ENCODE peak calls at places on chromosomes 2 and 18, in seven cellular contexts. S is NCI-H1436; Z is activated CD8-positive, alpha-beta memory T cell treated with anti-CD3 and anti-CD28 coated beads for 4 hours; Q is CD8-positive, alpha-beta memory T cell; X is T47D; T is spleen; P is neural progenitor cell. V is an unnamed sample.

GRCh38 chr2:113799375-113799774 is 42.9 kb upstream of the SLC35F5 start:
- DNase-seq in S (no peak), Z (no peak), Q (no peak), X (no peak), T (no peak), P (no peak), V (no peak)

GRCh38 chr18:63319383-63320040 is at the start of gene BCL2:
- DNase-seq in S (peak; percentile 14), Z (no peak), Q (peak; percentile 26), X (peak; percentile 30), T (no peak), P (peak; percentile 73), V (no peak)

GRCh38 chr2:9763356-9764152 is 79.7 kb upstream of the TAF1B start:
- DNase-seq in S (no peak), Z (no peak), Q (no peak), X (no peak), T (no peak), P (no peak), V (no peak)

GRCh38 chr2:46876741-46877384 is 38.7 kb downstream of the MCFD2 start:
- DNase-seq in S (peak; percentile 34), Z (no peak), Q (no peak), X (peak; percentile 48), T (no peak), P (peak; percentile 14), V (no peak)

GRCh38 chr18:70175216-70175615 is 30.3 kb downstream of the RTTN start:
- DNase-seq in S (no peak), Z (no peak), Q (no peak), X (no peak), T (no peak), P (no peak), V (no peak)

GRCh38 chr2:27263287-27264252 is 723 bp upstream of the SLC30A3 start:
- DNase-seq in S (no peak), Z (no peak), Q (no peak), X (no peak), T (no peak), P (peak; percentile 42), V (no peak)

GRCh38 chr2:149004836-149005235 is 33.7 kb upstream of the LYPD6B start:
- DNase-seq in S (no peak), Z (no peak), Q (no peak), X (no peak), T (no peak), P (no peak), V (no peak)

GRCh38 chr2:61328707-61329251 is 142.1 kb downstream of the USP34 start:
- DNase-seq in S (no peak), Z (no peak), Q (no peak), X (no peak), T (no peak), P (no peak), V (no peak)

GRCh38 chr2:105796131-105796638 is 51.5 kb downstream of the NCK2 start:
- DNase-seq in S (no peak), Z (no peak), Q (no peak), X (no peak), T (no peak), P (no peak), V (no peak)

GRCh38 chr18:53416985-53417384 is 807.5 kb downstream of the MBD2 start:
- DNase-seq in S (no peak), Z (no peak), Q (no peak), X (no peak), T (no peak), P (peak; percentile 58), V (no peak)

GRCh38 chr18:25648724-25649260 is 296.8 kb upstream of the ZNF521 start:
- DNase-seq in S (no peak), Z (no peak), Q (no peak), X (no peak), T (no peak), P (no peak), V (no peak)

GRCh38 chr2:127589876-127590275 is 54.4 kb downstream of the MYO7B start:
- DNase-seq in S (no peak), Z (no peak), Q (no peak), X (no peak), T (peak; percentile 65), P (no peak), V (no peak)

GRCh38 chr2:120869659-120870466 is 134.2 kb downstream of the GLI2 start:
- DNase-seq in S (no peak), Z (no peak), Q (no peak), X (no peak), T (peak; percentile 27), P (no peak), V (no peak)

GRCh38 chr2:128304715-128305554 is 13.7 kb downstream of the HS6ST1 start:
- DNase-seq in S (peak; percentile 81), Z (no peak), Q (no peak), X (no peak), T (peak; percentile 73), P (peak; percentile 58), V (peak; percentile 91)

GRCh38 chr2:196249860-196250259 is 78.5 kb upstream of the STK17B start:
- DNase-seq in S (no peak), Z (no peak), Q (no peak), X (no peak), T (no peak), P (no peak), V (no peak)

GRCh38 chr2:237878321-237879057 is 19.1 kb downstream of the RAMP1 start:
- DNase-seq in S (no peak), Z (no peak), Q (no peak), X (no peak), T (peak; percentile 46), P (no peak), V (no peak)

GRCh38 chr2:219001577-219002394 is 8.6 kb upstream of the CRYBA2 start:
- DNase-seq in S (peak; percentile 95), Z (peak; percentile 29), Q (no peak), X (peak; percentile 93), T (no peak), P (peak; percentile 39), V (no peak)

GRCh38 chr2:98473995-98474780 is 29.5 kb downstream of the INPP4A start:
- DNase-seq in S (no peak), Z (no peak), Q (no peak), X (no peak), T (peak; percentile 69), P (no peak), V (no peak)

GRCh38 chr18:53644799-53645471 is 579.5 kb downstream of the MBD2 start:
- DNase-seq in S (no peak), Z (no peak), Q (no peak), X (no peak), T (no peak), P (no peak), V (no peak)

GRCh38 chr2:137023205-137023604 is 257.9 kb downstream of the THSD7B start:
- DNase-seq in S (no peak), Z (no peak), Q (no peak), X (no peak), T (no peak), P (peak; percentile 42), V (no peak)

GRCh38 chr18:47953471-47953931 is 23.0 kb upstream of the SMAD2 start:
- DNase-seq in S (no peak), Z (peak; percentile 1), Q (peak; percentile 3), X (no peak), T (no peak), P (peak; percentile 68), V (no peak)

GRCh38 chr2:54666741-54667639 is 56.5 kb upstream of the EML6 start:
- DNase-seq in S (no peak), Z (no peak), Q (no peak), X (no peak), T (no peak), P (no peak), V (no peak)

GRCh38 chr2:215189393-215189792 is 51.0 kb upstream of the ABCA12 start:
- DNase-seq in S (no peak), Z (no peak), Q (no peak), X (no peak), T (no peak), P (no peak), V (no peak)

GRCh38 chr18:11392292-11392691 is 217.1 kb upstream of the SLC35G4 start:
- DNase-seq in S (no peak), Z (no peak), Q (no peak), X (no peak), T (no peak), P (peak; percentile 61), V (no peak)

GRCh38 chr2:180364719-180365118 is 357.6 kb upstream of the CWC22 start:
- DNase-seq in S (no peak), Z (no peak), Q (no peak), X (no peak), T (no peak), P (no peak), V (no peak)

GRCh38 chr18:8503287-8503686 is 106.0 kb upstream of the RAB12 start:
- DNase-seq in S (no peak), Z (no peak), Q (no peak), X (no peak), T (no peak), P (no peak), V (no peak)

GRCh38 chr2:108128226-108128786 is 111.5 kb upstream of the SULT1C3 start:
- DNase-seq in S (no peak), Z (no peak), Q (no peak), X (no peak), T (no peak), P (no peak), V (no peak)

GRCh38 chr2:202033317-202034248 is at the start of gene FZD7:
- DNase-seq in S (peak; percentile 77), Z (peak; percentile 56), Q (peak; percentile 79), X (peak; percentile 82), T (peak; percentile 95), P (peak; percentile 97), V (peak; percentile 87)

GRCh38 chr2:239305771-239306170 is 95.0 kb downstream of the HDAC4 start:
- DNase-seq in S (no peak), Z (no peak), Q (no peak), X (no peak), T (peak; percentile 47), P (no peak), V (no peak)

GRCh38 chr2:151410485-151410833 is 757 bp downstream of the RIF1 start:
- DNase-seq in S (peak; percentile 49), Z (no peak), Q (peak; percentile 20), X (peak; percentile 35), T (no peak), P (peak; percentile 57), V (no peak)